ENCODE peak calls at places on chromosomes 4 and X, in seven cellular contexts. One of them, this sample, is unnamed.

GRCh38 chrX:152926279-152926678 is 28.4 kb downstream of the ZNF185 start:
- DNase-seq in pancreas: peak
- DNase-seq in upper lobe of right lung: no peak
- DNase-seq in H9: peak
- DNase-seq in dorsolateral prefrontal cortex: no peak
- DNase-seq in breast epithelium: peak
- DNase-seq in lower lobe of right lung: no peak
- DNase-seq in this sample: peak

GRCh38 chrX:75156537-75156945 is 458 bp upstream of the ABCB7 start:
- DNase-seq in H9: no peak
- DNase-seq in pancreas: no peak
- DNase-seq in upper lobe of right lung: no peak
- DNase-seq in breast epithelium: no peak
- DNase-seq in lower lobe of right lung: no peak
- DNase-seq in dorsolateral prefrontal cortex: no peak
- DNase-seq in this sample: no peak

GRCh38 chr4:3898098-3898497 is 131.9 kb downstream of the ADRA2C start:
- DNase-seq in breast epithelium: no peak
- DNase-seq in H9: no peak
- DNase-seq in lower lobe of right lung: no peak
- DNase-seq in upper lobe of right lung: peak
- DNase-seq in pancreas: no peak
- DNase-seq in dorsolateral prefrontal cortex: no peak
- DNase-seq in this sample: no peak

GRCh38 chrX:39953879-39954278 is 143.9 kb downstream of the BCOR start:
- DNase-seq in upper lobe of right lung: peak
- DNase-seq in pancreas: peak
- DNase-seq in lower lobe of right lung: peak
- DNase-seq in H9: no peak
- DNase-seq in dorsolateral prefrontal cortex: no peak
- DNase-seq in breast epithelium: peak
- DNase-seq in this sample: no peak

GRCh38 chrX:18575744-18576143 is 96.2 kb downstream of the RS1 start:
- DNase-seq in H9: no peak
- DNase-seq in upper lobe of right lung: no peak
- DNase-seq in lower lobe of right lung: no peak
- DNase-seq in breast epithelium: no peak
- DNase-seq in pancreas: no peak
- DNase-seq in dorsolateral prefrontal cortex: no peak
- DNase-seq in this sample: no peak

GRCh38 chr4:73683033-73683432 is 57.3 kb upstream of the CXCL8 start:
- DNase-seq in upper lobe of right lung: no peak
- DNase-seq in lower lobe of right lung: no peak
- DNase-seq in pancreas: no peak
- DNase-seq in dorsolateral prefrontal cortex: no peak
- DNase-seq in breast epithelium: no peak
- DNase-seq in H9: no peak
- DNase-seq in this sample: no peak

GRCh38 chr4:139177888-139178609 is 1.0 kb upstream of the ELF2 start:
- DNase-seq in pancreas: peak
- DNase-seq in H9: peak
- DNase-seq in lower lobe of right lung: peak
- DNase-seq in breast epithelium: peak
- DNase-seq in dorsolateral prefrontal cortex: peak
- DNase-seq in upper lobe of right lung: peak
- DNase-seq in this sample: peak

GRCh38 chrX:2692221-2693122 is 1.4 kb downstream of the CD99 start:
- DNase-seq in pancreas: peak
- DNase-seq in dorsolateral prefrontal cortex: no peak
- DNase-seq in lower lobe of right lung: peak
- DNase-seq in H9: no peak
- DNase-seq in breast epithelium: no peak
- DNase-seq in upper lobe of right lung: no peak
- DNase-seq in this sample: no peak

GRCh38 chr4:61094854-61095598 is 105.1 kb upstream of the ADGRL3 start:
- DNase-seq in H9: no peak
- DNase-seq in dorsolateral prefrontal cortex: no peak
- DNase-seq in upper lobe of right lung: no peak
- DNase-seq in lower lobe of right lung: no peak
- DNase-seq in breast epithelium: no peak
- DNase-seq in pancreas: no peak
- DNase-seq in this sample: no peak

GRCh38 chr4:177124436-177124835 is 185.2 kb upstream of the NEIL3 start:
- DNase-seq in pancreas: no peak
- DNase-seq in dorsolateral prefrontal cortex: no peak
- DNase-seq in upper lobe of right lung: no peak
- DNase-seq in lower lobe of right lung: no peak
- DNase-seq in breast epithelium: no peak
- DNase-seq in H9: no peak
- DNase-seq in this sample: no peak

GRCh38 chr4:151677193-151677592 is 83.6 kb downstream of the GATB start:
- DNase-seq in H9: no peak
- DNase-seq in lower lobe of right lung: no peak
- DNase-seq in dorsolateral prefrontal cortex: no peak
- DNase-seq in upper lobe of right lung: no peak
- DNase-seq in breast epithelium: no peak
- DNase-seq in pancreas: no peak
- DNase-seq in this sample: no peak

GRCh38 chrX:16282209-16282608 is 114.9 kb downstream of the MAGEB17 start:
- DNase-seq in pancreas: no peak
- DNase-seq in lower lobe of right lung: no peak
- DNase-seq in H9: no peak
- DNase-seq in breast epithelium: no peak
- DNase-seq in dorsolateral prefrontal cortex: no peak
- DNase-seq in upper lobe of right lung: no peak
- DNase-seq in this sample: no peak

DNA sequence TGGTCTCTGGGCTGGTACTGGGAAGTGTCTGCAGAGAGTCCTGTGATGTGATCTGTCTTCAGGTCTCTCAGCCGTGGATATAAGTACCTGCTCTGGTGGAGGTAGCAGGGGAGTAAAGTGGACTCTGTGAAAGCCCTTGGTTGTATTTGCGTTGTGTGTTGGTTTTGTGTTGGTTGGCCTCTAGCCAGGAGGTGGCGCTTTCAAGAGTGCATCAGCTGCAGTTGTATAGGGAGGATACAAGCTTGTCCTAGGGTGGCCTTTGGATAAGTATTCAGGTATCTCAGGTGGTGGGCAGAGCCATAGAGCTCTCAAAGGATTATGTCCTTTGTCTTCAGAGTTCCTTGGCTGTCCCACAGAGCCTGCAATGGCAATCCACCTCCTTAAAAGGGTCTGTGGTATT is 111.6 kb downstream of the MAGEB17 start:
- DNase-seq in H9: peak
- DNase-seq in upper lobe of right lung: no peak
- DNase-seq in pancreas: no peak
- DNase-seq in dorsolateral prefrontal cortex: no peak
- DNase-seq in breast epithelium: no peak
- DNase-seq in lower lobe of right lung: no peak
- DNase-seq in this sample: no peak
- H3K27ac ChIP-seq in H9: no peak
- H3K27ac ChIP-seq in upper lobe of right lung: no peak
- H3K27ac ChIP-seq in pancreas: no peak
- H3K27ac ChIP-seq in dorsolateral prefrontal cortex: no peak
- H3K27ac ChIP-seq in breast epithelium: no peak
- H3K27ac ChIP-seq in lower lobe of right lung: no peak
- H3K27ac ChIP-seq in this sample: no peak

DNA sequence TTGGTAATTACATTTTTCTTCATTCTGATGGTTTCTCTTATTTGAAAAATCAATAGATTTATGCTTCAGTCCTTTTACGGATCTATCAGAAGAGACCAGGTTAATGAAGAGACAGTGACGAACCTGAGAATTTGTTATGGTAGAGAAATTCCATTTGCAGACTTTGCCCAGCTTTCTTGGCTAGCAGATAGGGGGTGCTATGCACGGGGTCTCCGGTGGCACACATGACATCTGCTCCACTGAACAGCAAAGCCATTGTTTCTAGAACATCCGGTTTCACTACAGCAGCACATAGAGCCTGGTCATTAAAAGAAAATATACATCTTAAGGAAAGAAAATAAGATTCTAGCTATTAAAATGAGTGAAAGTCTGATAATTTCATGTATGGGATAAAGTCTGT is 85.1 kb downstream of the ARAP2 start:
- DNase-seq in H9: peak
- DNase-seq in breast epithelium: no peak
- DNase-seq in upper lobe of right lung: no peak
- DNase-seq in dorsolateral prefrontal cortex: no peak
- DNase-seq in pancreas: no peak
- DNase-seq in lower lobe of right lung: no peak
- DNase-seq in this sample: no peak
- TF ChIP-seq CTCF in H9: peak
- TF ChIP-seq CTCF in breast epithelium: no peak
- TF ChIP-seq CTCF in upper lobe of right lung: no peak
- TF ChIP-seq CTCF in dorsolateral prefrontal cortex: peak
- TF ChIP-seq CTCF in pancreas: no peak
- TF ChIP-seq CTCF in lower lobe of right lung: no peak
- TF ChIP-seq CTCF in this sample: no peak

GRCh38 chr4:55902677-55903076 is 46.1 kb upstream of the CEP135 start:
- DNase-seq in breast epithelium: no peak
- DNase-seq in H9: no peak
- DNase-seq in dorsolateral prefrontal cortex: no peak
- DNase-seq in lower lobe of right lung: no peak
- DNase-seq in pancreas: no peak
- DNase-seq in upper lobe of right lung: no peak
- DNase-seq in this sample: no peak

GRCh38 chr4:55907469-55907868 is 41.3 kb upstream of the CEP135 start:
- DNase-seq in H9: no peak
- DNase-seq in pancreas: no peak
- DNase-seq in lower lobe of right lung: no peak
- DNase-seq in breast epithelium: no peak
- DNase-seq in upper lobe of right lung: no peak
- DNase-seq in dorsolateral prefrontal cortex: no peak
- DNase-seq in this sample: no peak

GRCh38 chr4:55903577-55903976 is 45.2 kb upstream of the CEP135 start:
- DNase-seq in pancreas: no peak
- DNase-seq in breast epithelium: no peak
- DNase-seq in lower lobe of right lung: no peak
- DNase-seq in H9: no peak
- DNase-seq in upper lobe of right lung: no peak
- DNase-seq in dorsolateral prefrontal cortex: no peak
- DNase-seq in this sample: no peak

GRCh38 chr4:55906999-55907398 is 41.7 kb upstream of the CEP135 start:
- DNase-seq in pancreas: no peak
- DNase-seq in breast epithelium: no peak
- DNase-seq in lower lobe of right lung: no peak
- DNase-seq in H9: no peak
- DNase-seq in dorsolateral prefrontal cortex: no peak
- DNase-seq in upper lobe of right lung: no peak
- DNase-seq in this sample: no peak

GRCh38 chr4:55906323-55906722 is 42.4 kb upstream of the CEP135 start:
- DNase-seq in dorsolateral prefrontal cortex: no peak
- DNase-seq in lower lobe of right lung: no peak
- DNase-seq in H9: no peak
- DNase-seq in pancreas: no peak
- DNase-seq in breast epithelium: no peak
- DNase-seq in upper lobe of right lung: no peak
- DNase-seq in this sample: no peak
- H3K27ac ChIP-seq in dorsolateral prefrontal cortex: no peak
- H3K27ac ChIP-seq in lower lobe of right lung: no peak
- H3K27ac ChIP-seq in H9: no peak
- H3K27ac ChIP-seq in pancreas: no peak
- H3K27ac ChIP-seq in breast epithelium: no peak
- H3K27ac ChIP-seq in upper lobe of right lung: no peak
- H3K27ac ChIP-seq in this sample: no peak

GRCh38 chrX:155027509-155028066 is 944 bp downstream of the FUNDC2 start:
- DNase-seq in lower lobe of right lung: no peak
- DNase-seq in breast epithelium: no peak
- DNase-seq in dorsolateral prefrontal cortex: no peak
- DNase-seq in upper lobe of right lung: no peak
- DNase-seq in pancreas: no peak
- DNase-seq in H9: no peak
- DNase-seq in this sample: no peak

GRCh38 chrX:155028749-155029360 is 2.2 kb downstream of the FUNDC2 start:
- DNase-seq in lower lobe of right lung: no peak
- DNase-seq in H9: no peak
- DNase-seq in breast epithelium: no peak
- DNase-seq in upper lobe of right lung: no peak
- DNase-seq in pancreas: no peak
- DNase-seq in dorsolateral prefrontal cortex: no peak
- DNase-seq in this sample: no peak

GRCh38 chrX:155026420-155026726 is 271 bp upstream of the FUNDC2 start:
- DNase-seq in breast epithelium: no peak
- DNase-seq in H9: no peak
- DNase-seq in upper lobe of right lung: no peak
- DNase-seq in lower lobe of right lung: no peak
- DNase-seq in dorsolateral prefrontal cortex: no peak
- DNase-seq in pancreas: no peak
- DNase-seq in this sample: no peak

GRCh38 chrX:155026727-155027508 is at the start of gene FUNDC2:
- DNase-seq in breast epithelium: peak
- DNase-seq in dorsolateral prefrontal cortex: peak
- DNase-seq in H9: peak
- DNase-seq in lower lobe of right lung: peak
- DNase-seq in pancreas: peak
- DNase-seq in upper lobe of right lung: peak
- DNase-seq in this sample: peak

DNA sequence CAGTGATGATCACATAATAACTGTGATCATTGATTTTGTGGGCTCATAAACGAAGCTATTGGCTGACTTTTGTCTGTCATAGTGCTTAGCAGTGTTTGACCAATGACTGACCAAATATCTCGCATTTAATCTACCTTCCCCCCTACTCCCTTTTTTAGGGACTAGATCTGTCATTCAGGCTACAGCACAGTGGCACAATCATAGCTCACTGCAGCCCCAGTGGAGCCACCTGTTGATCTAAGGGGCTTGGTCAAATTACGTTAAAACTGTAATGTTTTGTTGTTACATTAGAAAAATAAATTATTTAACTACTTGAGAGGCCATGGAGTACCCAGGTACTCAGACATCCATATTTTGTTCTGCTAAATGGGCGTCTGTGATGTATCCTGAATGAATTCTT is 1.5 kb downstream of the FUNDC2 start:
- DNase-seq in dorsolateral prefrontal cortex: no peak
- DNase-seq in pancreas: no peak
- DNase-seq in lower lobe of right lung: no peak
- DNase-seq in upper lobe of right lung: no peak
- DNase-seq in breast epithelium: no peak
- DNase-seq in H9: no peak
- DNase-seq in this sample: no peak
- TF ChIP-seq CTCF in dorsolateral prefrontal cortex: no peak
- TF ChIP-seq CTCF in pancreas: no peak
- TF ChIP-seq CTCF in lower lobe of right lung: no peak
- TF ChIP-seq CTCF in upper lobe of right lung: no peak
- TF ChIP-seq CTCF in breast epithelium: no peak
- TF ChIP-seq CTCF in H9: no peak
- TF ChIP-seq CTCF in this sample: no peak

This sample was measured in CD4-positive, alpha-beta T cell.